ENCODE peak calls at places on chromosomes 13 and 19, in five cellular contexts. One of them, this sample, is unnamed.

GRCh38 chr19:37466277-37466797 is 907 bp downstream of the ZNF569 start:
- DNase-seq in HepG2: no peak
- DNase-seq in GM12878: peak
- DNase-seq in HCT116: no peak
- DNase-seq in K562: no peak
- DNase-seq in this sample: peak

GRCh38 chr13:50415428-50415827 is 400.2 kb downstream of the KCNRG start:
- DNase-seq in HepG2: no peak
- DNase-seq in GM12878: no peak
- DNase-seq in HCT116: no peak
- DNase-seq in K562: no peak
- DNase-seq in this sample: no peak

GRCh38 chr19:7494416-7495098 is 5.7 kb upstream of the PEX11G start:
- DNase-seq in HepG2: peak
- DNase-seq in GM12878: no peak
- DNase-seq in HCT116: no peak
- DNase-seq in K562: peak
- DNase-seq in this sample: no peak

GRCh38 chr13:64239372-64239771 is 2823.7 kb upstream of the PCDH20 start:
- DNase-seq in HepG2: no peak
- DNase-seq in GM12878: no peak
- DNase-seq in HCT116: no peak
- DNase-seq in K562: no peak
- DNase-seq in this sample: no peak

GRCh38 chr19:57436392-57436791 is 1.3 kb downstream of the ZNF749 start:
- DNase-seq in HepG2: no peak
- DNase-seq in GM12878: no peak
- DNase-seq in HCT116: no peak
- DNase-seq in K562: no peak
- DNase-seq in this sample: no peak

GRCh38 chr19:38401148-38401547 is 1.7 kb upstream of the FAM98C start:
- DNase-seq in HepG2: peak
- DNase-seq in GM12878: no peak
- DNase-seq in HCT116: no peak
- DNase-seq in K562: no peak
- DNase-seq in this sample: no peak

GRCh38 chr19:11092181-11092538 is 2.9 kb downstream of the LDLR start:
- DNase-seq in HepG2: peak
- DNase-seq in GM12878: no peak
- DNase-seq in HCT116: peak
- DNase-seq in K562: no peak
- DNase-seq in this sample: no peak

GRCh38 chr13:73216381-73216831 is 157.6 kb downstream of the KLF5 start:
- DNase-seq in HepG2: no peak
- DNase-seq in GM12878: no peak
- DNase-seq in HCT116: no peak
- DNase-seq in K562: no peak
- DNase-seq in this sample: no peak

GRCh38 chr13:71254384-71254783 is 612.6 kb downstream of the DACH1 start:
- DNase-seq in HepG2: no peak
- DNase-seq in GM12878: no peak
- DNase-seq in HCT116: no peak
- DNase-seq in K562: no peak
- DNase-seq in this sample: no peak

GRCh38 chr19:54444737-54445136 is 4.3 kb upstream of the LENG8 start:
- DNase-seq in HepG2: no peak
- DNase-seq in GM12878: no peak
- DNase-seq in HCT116: no peak
- DNase-seq in K562: no peak
- DNase-seq in this sample: no peak

GRCh38 chr13:95083758-95084157 is 217.5 kb downstream of the ABCC4 start:
- DNase-seq in HepG2: no peak
- DNase-seq in GM12878: no peak
- DNase-seq in HCT116: no peak
- DNase-seq in K562: no peak
- DNase-seq in this sample: no peak

GRCh38 chr13:40599146-40599545 is 67.3 kb downstream of the FOXO1 start:
- DNase-seq in HepG2: no peak
- DNase-seq in GM12878: no peak
- DNase-seq in HCT116: no peak
- DNase-seq in K562: no peak
- DNase-seq in this sample: no peak

GRCh38 chr13:30738526-30738925 is 3.2 kb downstream of the ALOX5AP start:
- DNase-seq in HepG2: no peak
- DNase-seq in GM12878: no peak
- DNase-seq in HCT116: no peak
- DNase-seq in K562: no peak
- DNase-seq in this sample: no peak
- TF ChIP-seq SRF in HepG2: no peak
- TF ChIP-seq SRF in GM12878: no peak
- TF ChIP-seq SRF in HCT116: no peak
- TF ChIP-seq SRF in K562: no peak
- TF ChIP-seq SRF in this sample: no peak

GRCh38 chr13:78298657-78299056 is 304.7 kb downstream of the POU4F1 start:
- DNase-seq in HepG2: no peak
- DNase-seq in GM12878: no peak
- DNase-seq in HCT116: no peak
- DNase-seq in K562: no peak
- DNase-seq in this sample: no peak
- TF ChIP-seq SRF in HepG2: no peak
- TF ChIP-seq SRF in GM12878: no peak
- TF ChIP-seq SRF in HCT116: no peak
- TF ChIP-seq SRF in K562: no peak
- TF ChIP-seq SRF in this sample: no peak

DNA sequence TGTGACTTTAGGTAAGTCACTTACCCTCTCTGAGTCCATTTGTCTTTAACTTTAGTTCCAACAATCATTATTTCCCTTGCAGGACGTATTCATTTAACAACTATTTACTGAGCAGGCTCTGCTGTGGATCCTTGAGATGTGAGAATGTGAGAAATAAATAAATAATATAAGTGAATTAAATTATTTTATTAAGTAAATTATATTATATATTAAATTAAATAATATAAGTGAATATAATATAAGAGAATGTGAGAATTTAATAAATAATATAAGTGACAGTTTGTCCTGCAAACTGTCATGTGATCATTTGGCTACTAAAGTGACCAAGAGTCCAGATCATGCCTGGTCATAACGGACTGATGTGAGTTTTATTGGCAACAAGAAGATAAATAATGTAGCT is 598 bp downstream of the OR2Z1 start:
- DNase-seq in HepG2: no peak
- DNase-seq in GM12878: no peak
- DNase-seq in HCT116: no peak
- DNase-seq in K562: no peak
- DNase-seq in this sample: no peak
- TF ChIP-seq SRF in HepG2: no peak
- TF ChIP-seq SRF in GM12878: no peak
- TF ChIP-seq SRF in HCT116: no peak
- TF ChIP-seq SRF in K562: no peak
- TF ChIP-seq SRF in this sample: no peak

GRCh38 chr19:8832132-8833021 is at the start of the genes MBD3L1 and ZNF558:
- DNase-seq in HepG2: peak
- DNase-seq in GM12878: peak
- DNase-seq in HCT116: peak
- DNase-seq in K562: peak
- DNase-seq in this sample: peak
- TF ChIP-seq SRF in HepG2: no peak
- TF ChIP-seq SRF in GM12878: no peak
- TF ChIP-seq SRF in HCT116: no peak
- TF ChIP-seq SRF in K562: peak
- TF ChIP-seq SRF in this sample: no peak

GRCh38 chr19:14361824-14362223 is 19.4 kb upstream of the ADGRE5 start:
- DNase-seq in HepG2: no peak
- DNase-seq in GM12878: no peak
- DNase-seq in HCT116: no peak
- DNase-seq in K562: peak
- DNase-seq in this sample: peak

GRCh38 chr19:14367016-14367415 is 14.2 kb upstream of the ADGRE5 start:
- DNase-seq in HepG2: no peak
- DNase-seq in GM12878: no peak
- DNase-seq in HCT116: no peak
- DNase-seq in K562: no peak
- DNase-seq in this sample: no peak

GRCh38 chr19:14366529-14366928 is 14.7 kb upstream of the ADGRE5 start:
- DNase-seq in HepG2: peak
- DNase-seq in GM12878: peak
- DNase-seq in HCT116: peak
- DNase-seq in K562: peak
- DNase-seq in this sample: peak

GRCh38 chr19:14368011-14368513 is 13.2 kb upstream of the ADGRE5 start:
- DNase-seq in HepG2: no peak
- DNase-seq in GM12878: no peak
- DNase-seq in HCT116: no peak
- DNase-seq in K562: no peak
- DNase-seq in this sample: no peak

DNA sequence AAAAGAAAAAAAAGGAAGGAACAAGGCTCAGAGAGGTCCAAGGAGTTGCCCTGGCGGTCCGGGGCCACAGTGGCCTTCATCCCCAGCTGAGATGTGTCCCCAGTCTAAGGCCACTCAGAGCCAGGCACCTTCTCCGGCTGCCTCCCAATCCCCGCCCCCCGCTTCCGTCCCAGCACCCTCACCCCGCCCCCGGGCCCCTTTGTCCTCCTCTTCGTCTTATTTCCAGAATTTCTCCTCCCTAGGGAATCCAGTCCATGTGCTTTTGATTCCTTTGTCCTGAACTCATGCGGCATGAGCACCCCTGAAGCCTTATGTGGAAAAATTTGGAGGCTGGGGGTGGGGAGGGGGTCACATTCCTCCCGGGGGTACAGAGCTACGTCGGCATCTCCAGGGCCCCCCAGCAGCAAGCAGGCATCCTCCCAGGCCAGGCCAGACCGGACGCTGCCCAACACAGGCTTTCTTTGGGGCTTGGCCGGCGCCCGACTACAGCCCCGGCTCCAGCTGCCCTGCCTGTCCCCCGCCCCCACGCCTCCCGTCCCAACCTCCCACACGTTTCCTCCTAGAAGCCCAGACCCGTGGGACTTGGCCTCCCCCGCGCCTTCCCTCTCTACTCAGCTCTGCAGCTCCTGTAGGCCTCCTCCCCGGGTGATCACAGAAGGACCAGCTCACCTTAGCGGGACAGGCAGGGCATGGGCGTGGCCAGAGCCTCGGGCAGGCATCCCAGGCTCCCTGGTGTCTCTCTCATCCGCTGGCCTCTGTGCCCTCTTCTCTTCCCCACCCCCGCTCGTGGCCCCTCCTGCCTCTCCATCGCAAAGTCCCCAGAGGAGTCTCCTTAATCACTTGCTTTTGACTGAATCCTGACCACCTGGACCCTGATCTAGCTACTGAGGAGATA is 17.8 kb upstream of the ADGRE5 start:
- DNase-seq in HepG2: peak
- DNase-seq in GM12878: no peak
- DNase-seq in HCT116: peak
- DNase-seq in K562: peak
- DNase-seq in this sample: peak
- TF ChIP-seq SRF in HepG2: no peak
- TF ChIP-seq SRF in GM12878: no peak
- TF ChIP-seq SRF in HCT116: no peak
- TF ChIP-seq SRF in K562: no peak
- TF ChIP-seq SRF in this sample: no peak